ENCODE peak calls at places on chromosomes 7 and 10, in five cellular contexts. O is SK-N-SH, V is memory B cell, Y is nephron progenitor cell, W is cardiac septum. I is an unnamed sample.

GRCh38 chr10:15210521-15210920 is 42.0 kb upstream of the NMT2 start:
- DNase-seq in V (no peak), W (peak; percentile 36), Y (no peak), O (no peak), I (no peak)

GRCh38 chr7:140214075-140214684 is 37.4 kb upstream of the KDM7A start:
- DNase-seq in W (no peak), V (no peak), Y (no peak), O (peak; percentile 49), I (peak; percentile 58)

GRCh38 chr7:130897515-130898419 is 163.8 kb upstream of the KLF14 start:
- DNase-seq in V (peak; percentile 25), W (no peak), O (peak; percentile 34), Y (no peak), I (peak; percentile 43)

GRCh38 chr7:84985073-84985784 is 201.6 kb downstream of the SEMA3D start:
- DNase-seq in W (no peak), O (no peak), Y (no peak), V (no peak), I (no peak)

GRCh38 chr7:125516194-125516593 is 586.6 kb upstream of the POT1 start:
- DNase-seq in O (peak; percentile 62), V (no peak), W (no peak), Y (peak; percentile 4), I (peak; percentile 61)

GRCh38 chr10:129760003-129760315 is 204.1 kb downstream of the EBF3 start:
- DNase-seq in O (no peak), V (peak; percentile 5), W (peak; percentile 71), Y (no peak), I (no peak)

GRCh38 chr7:93374345-93374940 is 142.3 kb downstream of the VPS50 start:
- DNase-seq in V (no peak), O (peak; percentile 32), W (no peak), Y (no peak), I (no peak)

GRCh38 chr7:104127204-104127603 is 80.6 kb downstream of the ORC5 start:
- DNase-seq in W (no peak), V (no peak), Y (no peak), O (no peak), I (no peak)

GRCh38 chr7:128361463-128362441 is at the start of gene PRRT4:
- DNase-seq in Y (peak; percentile 75), O (peak; percentile 73), W (no peak), V (peak; percentile 47), I (peak; percentile 69)

GRCh38 chr10:116676118-116676517 is 55.4 kb downstream of the PNLIPRP2 start:
- DNase-seq in V (no peak), O (no peak), W (no peak), Y (no peak), I (no peak)

GRCh38 chr7:113986216-113986615 is 67.4 kb upstream of the PPP1R3A start:
- DNase-seq in O (no peak), V (no peak), Y (no peak), W (no peak), I (no peak)

GRCh38 chr7:143331179-143331825 is 15.4 kb downstream of the CLCN1 start:
- DNase-seq in W (no peak), Y (no peak), O (no peak), V (no peak), I (no peak)

GRCh38 chr10:16809074-16809718 is 8.0 kb downstream of the RSU1 start:
- DNase-seq in W (no peak), O (peak; percentile 54), V (no peak), Y (peak; percentile 46), I (peak; percentile 66)

GRCh38 chr7:117110480-117111315 is 157.4 kb downstream of the ST7 start:
- DNase-seq in W (no peak), Y (peak; percentile 10), O (peak; percentile 80), V (peak; percentile 13), I (peak; percentile 71)

GRCh38 chr10:67618116-67618515 is 77.9 kb downstream of the CTNNA3 start:
- DNase-seq in V (no peak), O (no peak), W (no peak), Y (no peak), I (no peak)

GRCh38 chr7:96169439-96169838 is 152.5 kb downstream of the SLC25A13 start:
- DNase-seq in O (no peak), W (no peak), Y (no peak), V (no peak), I (no peak)

GRCh38 chr7:100171840-100172239 is 3.4 kb upstream of the GAL3ST4 start:
- DNase-seq in O (no peak), W (no peak), V (no peak), Y (no peak), I (no peak)

GRCh38 chr10:3848768-3849643 is 64.0 kb upstream of the KLF6 start:
- DNase-seq in Y (no peak), O (no peak), W (no peak), V (no peak), I (no peak)

I was measured in BE2C.